ENCODE peak calls at places on chromosomes 6 and 20, in ten cellular contexts. R is Peyer's patch, E is ovary, J is OCI-LY7, Q is H9, W is neural progenitor cell, T is prostate gland, Y is stomach, I is psoas muscle, M is heart right ventricle. G is an unnamed sample.
A peak's percentile ranks its signal among the peaks of the same experiment; 100 is the strongest.

GRCh38 chr6:131602913-131603312 is 25.1 kb downstream of the MED23 start:
- DNase-seq in R (no peak), I (no peak), M (no peak), Q (no peak), W (no peak), J (no peak), T (no peak), Y (no peak), E (no peak), G (no peak)

GRCh38 chr20:14219801-14220461 is 117.5 kb downstream of the FLRT3 start:
- DNase-seq in R (peak; percentile 70), E (no peak), M (peak; percentile 25), W (no peak), J (no peak), Y (no peak), Q (peak; percentile 71), T (no peak), I (no peak), G (no peak)

GRCh38 chr20:37179671-37180524 is 550 bp upstream of the MROH8 start:
- DNase-seq in W (no peak), E (no peak), T (no peak), J (peak; percentile 44), I (no peak), Y (no peak), M (no peak), Q (no peak), R (no peak), G (no peak)

GRCh38 chr6:107853226-107853625 is 29.1 kb upstream of the SCML4 start:
- DNase-seq in I (no peak), J (no peak), Q (no peak), E (no peak), W (no peak), T (no peak), M (no peak), R (no peak), Y (no peak), G (no peak)

GRCh38 chr6:26571592-26572296 is 25.0 kb upstream of the ABT1 start:
- DNase-seq in Q (peak; percentile 83), W (peak; percentile 77), T (peak; percentile 42), R (peak; percentile 62), E (peak; percentile 75), Y (no peak), I (no peak), M (peak; percentile 40), J (no peak), G (peak; percentile 64)

GRCh38 chr6:122381494-122382083 is 17.9 kb upstream of the HSF2 start:
- DNase-seq in Y (peak; percentile 62), I (peak; percentile 18), M (peak; percentile 50), E (peak; percentile 47), Q (peak; percentile 75), W (peak; percentile 83), T (peak; percentile 46), J (peak; percentile 67), R (peak; percentile 73), G (peak; percentile 69)

GRCh38 chr6:155595264-155595663 is 139.6 kb upstream of the NOX3 start:
- DNase-seq in M (no peak), E (no peak), Y (no peak), I (no peak), J (no peak), Q (no peak), T (no peak), W (no peak), R (no peak), G (no peak)

GRCh38 chr20:61178431-61179080 is 73.5 kb upstream of the CDH4 start:
- DNase-seq in M (no peak), Y (no peak), T (no peak), R (no peak), I (no peak), J (no peak), E (no peak), Q (no peak), W (no peak), G (no peak)

DNA sequence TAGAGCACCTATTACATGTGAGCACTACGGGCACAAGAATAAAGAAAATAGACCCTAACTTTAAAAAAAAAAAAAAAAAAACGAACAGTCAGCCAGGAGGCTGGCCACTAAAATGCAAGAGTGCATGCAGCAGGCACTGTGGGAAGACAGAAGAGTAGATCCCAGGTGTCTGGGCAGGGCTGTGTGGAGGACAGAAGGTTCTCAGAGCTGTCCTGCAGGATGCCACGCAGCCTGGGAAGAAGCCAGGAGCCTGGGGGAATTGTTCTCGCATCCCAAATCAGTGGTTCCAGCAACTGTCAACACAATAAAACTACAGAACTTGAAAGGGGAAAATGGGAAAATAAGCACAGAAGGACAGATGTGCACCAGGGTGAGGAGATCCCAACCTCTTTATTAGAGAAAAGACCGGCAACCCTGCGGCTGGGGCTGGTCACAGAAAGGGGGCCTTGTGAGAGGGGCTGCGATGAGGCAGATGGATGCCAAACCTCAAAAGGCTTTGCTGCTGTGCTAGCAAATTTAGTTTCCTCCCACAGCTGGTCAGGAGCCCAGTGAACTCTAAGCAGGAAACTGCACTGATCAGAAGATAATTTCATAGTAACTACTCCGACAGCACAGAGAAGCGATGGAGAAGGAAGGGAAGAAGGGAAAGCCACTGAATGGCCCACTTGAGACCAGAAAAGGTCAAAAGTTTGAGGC is 30.9 kb downstream of the MAP3K5 start:
- DNase-seq in E (peak; percentile 49), I (peak; percentile 16), W (no peak), J (peak; percentile 67), T (peak; percentile 82), Y (no peak), M (peak; percentile 38), R (no peak), Q (no peak), G (no peak)
- H3K4me1 ChIP-seq in E (peaks cover 35% of the 10 kb centered on the region), I (peaks cover 25% of the 10 kb centered on the region), W (no peaks in the 10 kb centered on the region), J (peaks cover 60% of the 10 kb centered on the region), T (peaks cover 21% of the 10 kb centered on the region), Y (peaks cover 72% of the 10 kb centered on the region), M (peaks cover 28% of the 10 kb centered on the region), R (peaks cover 48% of the 10 kb centered on the region), Q (peaks cover 1% of the 10 kb centered on the region), G (peaks cover 65% of the 10 kb centered on the region)

GRCh38 chr20:9290331-9290730 is 221.4 kb downstream of the PLCB4 start:
- DNase-seq in M (no peak), W (no peak), Q (no peak), T (no peak), E (no peak), Y (no peak), R (no peak), J (no peak), I (no peak), G (no peak)

GRCh38 chr20:9293145-9293544 is 221.2 kb upstream of the LAMP5 start:
- DNase-seq in W (no peak), R (no peak), I (no peak), E (no peak), J (no peak), M (no peak), T (no peak), Y (no peak), Q (no peak), G (no peak)

GRCh38 chr20:9300080-9300479 is 214.3 kb upstream of the LAMP5 start:
- DNase-seq in I (no peak), W (no peak), Y (no peak), J (no peak), M (no peak), Q (no peak), T (no peak), R (no peak), E (no peak), G (no peak)

GRCh38 chr20:9298906-9299305 is 215.5 kb upstream of the LAMP5 start:
- DNase-seq in E (no peak), T (no peak), W (no peak), J (no peak), Y (no peak), M (no peak), R (no peak), Q (no peak), I (no peak), G (no peak)

DNA sequence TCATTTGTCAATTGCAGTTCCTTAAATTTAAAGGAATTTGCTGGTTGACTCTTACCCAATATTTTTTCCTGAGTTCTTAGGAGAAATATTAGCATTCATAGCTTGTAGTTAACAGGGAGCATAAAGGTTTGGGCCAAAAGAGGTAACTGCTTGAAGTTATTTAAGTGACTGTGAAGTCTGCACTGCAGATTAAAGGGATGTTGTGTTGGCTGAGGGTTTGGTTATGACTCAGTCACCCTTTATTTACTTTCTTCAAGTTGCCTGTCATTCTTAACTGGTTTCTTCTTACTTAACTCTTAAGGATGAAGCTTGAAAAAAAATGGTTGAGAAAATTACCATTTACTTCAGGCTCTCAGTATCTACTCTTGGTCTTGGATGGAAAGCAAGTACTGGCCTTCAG is 220.3 kb upstream of the LAMP5 start:
- DNase-seq in M (no peak), I (no peak), R (no peak), Q (no peak), E (no peak), Y (no peak), J (no peak), W (no peak), T (no peak), G (no peak)
- H3K27ac ChIP-seq in M (no peak overlapping the region), I (no peak overlapping the region), R (no peak overlapping the region), Q (no peak overlapping the region), E (no peak overlapping the region), Y (no peak overlapping the region), J (no peak overlapping the region), W (no peak overlapping the region), T (no peak overlapping the region), G (no peak overlapping the region)

DNA sequence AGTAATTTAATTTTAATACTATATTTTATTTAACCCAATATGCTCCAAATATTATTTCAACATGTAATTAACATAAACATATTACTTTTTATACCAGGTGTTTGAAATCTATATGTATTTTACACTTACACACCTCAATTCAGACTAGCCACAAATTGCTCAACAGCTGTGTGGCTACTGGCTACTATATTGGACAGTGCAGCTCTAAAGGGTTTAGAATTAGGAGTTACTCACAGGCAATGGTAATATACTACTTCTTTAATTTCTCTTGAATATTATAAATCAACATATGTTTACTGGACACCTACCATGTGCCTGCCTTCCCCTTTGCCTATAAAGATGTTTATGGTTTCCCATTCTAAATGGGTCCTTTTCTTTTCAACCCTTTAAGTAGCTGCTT is 2.3 kb downstream of the MTRF1L start:
- DNase-seq in R (no peak), Q (no peak), Y (no peak), J (no peak), E (no peak), W (no peak), T (no peak), I (no peak), M (no peak), G (no peak)
- H3K4me1 ChIP-seq in R (peaks cover 19% of the 10 kb centered on the region), Q (no peaks in the 10 kb centered on the region), Y (peaks cover 58% of the 10 kb centered on the region), J (peaks cover 22% of the 10 kb centered on the region), E (peaks cover 7% of the 10 kb centered on the region), W (peaks cover 19% of the 10 kb centered on the region), T (peaks cover 3% of the 10 kb centered on the region), I (peaks cover 33% of the 10 kb centered on the region), M (peaks cover 20% of the 10 kb centered on the region), G (peaks cover 38% of the 10 kb centered on the region)

GRCh38 chr20:10652660-10653191 is 21.1 kb downstream of the JAG1 start:
- DNase-seq in E (no peak), I (no peak), Y (no peak), M (no peak), T (no peak), J (no peak), Q (no peak), R (no peak), W (no peak), G (peak; percentile 16)

GRCh38 chr20:10649080-10649816 is 24.6 kb downstream of the JAG1 start:
- DNase-seq in R (no peak), J (no peak), T (no peak), Q (no peak), E (no peak), W (no peak), Y (no peak), I (no peak), M (no peak), G (no peak)

GRCh38 chr20:10652185-10652584 is 21.6 kb downstream of the JAG1 start:
- DNase-seq in J (no peak), Y (no peak), Q (no peak), E (no peak), T (no peak), M (no peak), W (no peak), R (no peak), I (no peak), G (no peak)

GRCh38 chr20:10649817-10650200 is 24.0 kb downstream of the JAG1 start:
- DNase-seq in Y (no peak), R (no peak), T (no peak), W (no peak), Q (no peak), M (no peak), E (no peak), J (no peak), I (no peak), G (no peak)

GRCh38 chr20:10651227-10651990 is 22.4 kb downstream of the JAG1 start:
- DNase-seq in T (peak; percentile 52), Q (no peak), E (no peak), W (no peak), R (no peak), M (peak; percentile 76), I (no peak), J (no peak), Y (no peak), G (no peak)
- H3K27ac ChIP-seq in T (peak overlapping the region; percentile 34), Q (no peak overlapping the region), E (no peak overlapping the region), W (no peak overlapping the region), R (no peak overlapping the region), M (no peak overlapping the region), I (peak overlapping the region; percentile 28), J (no peak overlapping the region), Y (peak overlapping the region; percentile 86), G (no peak overlapping the region)

G was measured in body of pancreas.